ENCODE peak calls at places on chromosomes 5 and 9, in six cellular contexts. One of them, this sample, is unnamed.

GRCh38 chr9:121914017-121914595 is 179.0 kb downstream of the TTLL11 start:
- DNase-seq in lower leg skin: no peak
- DNase-seq in BJ: no peak
- DNase-seq in MM.1S: no peak
- DNase-seq in HFFc6: no peak
- DNase-seq in gastrocnemius medialis: no peak
- DNase-seq in this sample: no peak

GRCh38 chr9:68704804-68705635 is at the start of gene PIP5K1B:
- DNase-seq in HFFc6: peak
- DNase-seq in MM.1S: peak
- DNase-seq in BJ: peak
- DNase-seq in gastrocnemius medialis: peak
- DNase-seq in lower leg skin: peak
- DNase-seq in this sample: peak

GRCh38 chr5:66066826-66067225 is 77.3 kb upstream of the SREK1 start:
- DNase-seq in lower leg skin: no peak
- DNase-seq in MM.1S: no peak
- DNase-seq in gastrocnemius medialis: no peak
- DNase-seq in BJ: no peak
- DNase-seq in HFFc6: no peak
- DNase-seq in this sample: no peak

GRCh38 chr5:33509036-33509435 is 68.3 kb downstream of the TARS1 start:
- DNase-seq in MM.1S: no peak
- DNase-seq in HFFc6: peak
- DNase-seq in gastrocnemius medialis: no peak
- DNase-seq in lower leg skin: no peak
- DNase-seq in BJ: no peak
- DNase-seq in this sample: no peak

GRCh38 chr9:119500072-119500771 is 131.0 kb upstream of the BRINP1 start:
- DNase-seq in MM.1S: no peak
- DNase-seq in gastrocnemius medialis: no peak
- DNase-seq in lower leg skin: no peak
- DNase-seq in BJ: no peak
- DNase-seq in HFFc6: no peak
- DNase-seq in this sample: no peak

GRCh38 chr9:99178912-99179872 is 42.5 kb downstream of the ALG2 start:
- DNase-seq in lower leg skin: peak
- DNase-seq in MM.1S: no peak
- DNase-seq in BJ: no peak
- DNase-seq in gastrocnemius medialis: no peak
- DNase-seq in HFFc6: no peak
- DNase-seq in this sample: no peak

GRCh38 chr9:115118471-115119156 is 657 bp upstream of the TNC start:
- DNase-seq in gastrocnemius medialis: peak
- DNase-seq in BJ: peak
- DNase-seq in MM.1S: no peak
- DNase-seq in lower leg skin: peak
- DNase-seq in HFFc6: peak
- DNase-seq in this sample: peak

GRCh38 chr5:53364098-53364497 is 116.3 kb upstream of the FST start:
- DNase-seq in lower leg skin: no peak
- DNase-seq in MM.1S: no peak
- DNase-seq in HFFc6: no peak
- DNase-seq in BJ: no peak
- DNase-seq in gastrocnemius medialis: no peak
- DNase-seq in this sample: no peak

GRCh38 chr9:82763631-82764030 is 299.3 kb downstream of the RASEF start:
- DNase-seq in HFFc6: no peak
- DNase-seq in gastrocnemius medialis: no peak
- DNase-seq in MM.1S: no peak
- DNase-seq in lower leg skin: no peak
- DNase-seq in BJ: no peak
- DNase-seq in this sample: no peak

GRCh38 chr9:34976992-34977391 is 12.6 kb upstream of the DNAJB5 start:
- DNase-seq in BJ: no peak
- DNase-seq in MM.1S: no peak
- DNase-seq in gastrocnemius medialis: no peak
- DNase-seq in lower leg skin: no peak
- DNase-seq in HFFc6: no peak
- DNase-seq in this sample: no peak

GRCh38 chr5:155625315-155625714 is 611.8 kb downstream of the KIF4B start:
- DNase-seq in gastrocnemius medialis: no peak
- DNase-seq in MM.1S: no peak
- DNase-seq in BJ: no peak
- DNase-seq in lower leg skin: no peak
- DNase-seq in HFFc6: no peak
- DNase-seq in this sample: no peak

GRCh38 chr5:54717870-54718269 is 200.3 kb downstream of the SNX18 start:
- DNase-seq in BJ: no peak
- DNase-seq in lower leg skin: no peak
- DNase-seq in HFFc6: no peak
- DNase-seq in MM.1S: no peak
- DNase-seq in gastrocnemius medialis: no peak
- DNase-seq in this sample: no peak

GRCh38 chr5:40288791-40289475 is 390.8 kb upstream of the PTGER4 start:
- DNase-seq in gastrocnemius medialis: no peak
- DNase-seq in BJ: no peak
- DNase-seq in MM.1S: no peak
- DNase-seq in HFFc6: no peak
- DNase-seq in lower leg skin: no peak
- DNase-seq in this sample: no peak
- TF ChIP-seq CTCF in gastrocnemius medialis: no peak
- TF ChIP-seq CTCF in BJ: no peak
- TF ChIP-seq CTCF in MM.1S: no peak
- TF ChIP-seq CTCF in HFFc6: peak
- TF ChIP-seq CTCF in lower leg skin: no peak
- TF ChIP-seq CTCF in this sample: no peak

DNA sequence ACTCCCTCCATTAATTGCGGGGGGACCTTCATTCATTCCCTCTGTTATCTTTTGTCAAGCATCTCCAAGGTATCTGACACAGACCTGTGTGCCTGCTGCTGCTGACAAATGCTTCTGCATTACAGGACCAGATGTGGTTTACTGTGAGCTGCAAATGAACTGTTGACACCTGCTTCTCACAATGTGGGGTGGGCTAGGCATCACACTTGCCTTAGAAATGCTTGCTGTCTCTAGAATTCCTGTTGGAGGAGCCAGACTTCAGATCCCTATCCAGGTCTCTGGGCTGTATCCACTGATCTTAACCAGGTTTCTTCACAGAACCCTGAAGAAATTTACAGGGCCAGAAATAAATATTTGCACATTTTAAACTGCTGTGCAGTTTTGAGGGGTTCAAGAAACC is 255.4 kb downstream of the FAM114A2 start:
- DNase-seq in HFFc6: no peak
- DNase-seq in BJ: no peak
- DNase-seq in lower leg skin: no peak
- DNase-seq in gastrocnemius medialis: no peak
- DNase-seq in MM.1S: no peak
- DNase-seq in this sample: no peak
- TF ChIP-seq CTCF in HFFc6: no peak
- TF ChIP-seq CTCF in BJ: no peak
- TF ChIP-seq CTCF in lower leg skin: no peak
- TF ChIP-seq CTCF in gastrocnemius medialis: no peak
- TF ChIP-seq CTCF in MM.1S: no peak
- TF ChIP-seq CTCF in this sample: no peak

DNA sequence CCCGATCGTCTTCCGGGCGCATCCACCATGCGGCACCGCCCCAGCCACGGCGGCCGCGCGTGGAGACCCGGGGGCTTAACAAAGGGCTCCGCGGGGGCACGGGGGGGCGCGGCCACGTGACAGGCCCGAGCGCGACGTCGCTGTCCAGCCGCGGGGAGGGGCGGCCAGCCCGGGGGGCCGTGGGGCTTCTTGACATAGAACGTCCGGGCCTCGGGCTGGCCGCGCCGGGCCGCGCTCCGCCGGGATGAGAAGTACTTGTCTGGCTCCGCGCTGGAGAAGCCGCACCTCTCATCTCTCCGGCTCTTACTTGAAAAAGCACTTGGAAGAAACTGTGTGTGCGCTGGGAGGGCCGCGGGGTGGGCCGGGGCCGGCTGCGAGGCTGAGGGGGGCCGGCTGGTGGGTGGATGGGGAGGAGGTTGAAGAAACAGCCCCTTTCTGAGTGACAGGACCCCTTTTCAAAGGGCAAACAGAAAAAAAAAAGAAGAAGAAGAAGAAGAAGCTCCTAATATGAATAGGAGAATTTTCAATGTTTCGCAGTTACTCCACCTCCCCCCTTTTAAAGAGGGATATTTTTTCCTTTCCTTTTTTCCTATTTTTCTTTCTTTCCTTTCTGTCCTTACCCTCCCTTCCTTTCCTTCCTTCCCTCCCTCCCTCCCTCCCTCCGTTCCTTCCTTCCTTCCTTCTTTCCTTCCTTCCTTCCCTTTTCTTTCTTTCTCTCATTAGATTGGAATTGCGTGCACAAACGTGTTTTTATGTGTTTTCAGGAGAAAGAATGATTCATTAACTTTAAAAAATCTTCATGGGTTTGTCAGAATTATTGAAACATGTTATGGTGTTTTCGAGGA is 21.3 kb downstream of the NR2F1 start:
- DNase-seq in lower leg skin: no peak
- DNase-seq in gastrocnemius medialis: no peak
- DNase-seq in BJ: no peak
- DNase-seq in HFFc6: no peak
- DNase-seq in MM.1S: no peak
- DNase-seq in this sample: peak
- TF ChIP-seq CTCF in lower leg skin: no peak
- TF ChIP-seq CTCF in gastrocnemius medialis: no peak
- TF ChIP-seq CTCF in BJ: no peak
- TF ChIP-seq CTCF in HFFc6: no peak
- TF ChIP-seq CTCF in MM.1S: no peak
- TF ChIP-seq CTCF in this sample: no peak

DNA sequence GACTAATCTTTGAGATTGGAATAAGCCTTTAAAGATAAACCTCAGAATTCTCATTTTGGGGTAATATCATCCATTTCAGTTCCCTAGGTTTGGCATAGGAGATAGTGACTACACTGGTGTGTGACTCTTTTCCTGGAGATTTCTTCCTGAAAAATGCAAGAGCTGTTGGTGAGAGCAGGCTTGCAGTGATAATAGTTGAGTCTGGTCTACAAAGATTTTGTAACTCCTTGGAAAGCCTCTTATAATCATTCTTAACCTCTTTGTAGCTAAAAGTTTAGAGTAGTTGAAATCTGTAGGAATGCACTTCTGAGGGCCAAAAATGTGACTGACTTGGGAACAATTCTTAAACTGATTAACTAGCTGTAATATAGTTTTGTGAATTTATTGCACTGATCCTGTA is 23.5 kb downstream of the RANBP17 start:
- DNase-seq in HFFc6: peak
- DNase-seq in MM.1S: no peak
- DNase-seq in BJ: no peak
- DNase-seq in lower leg skin: no peak
- DNase-seq in gastrocnemius medialis: no peak
- DNase-seq in this sample: no peak
- TF ChIP-seq CTCF in HFFc6: no peak
- TF ChIP-seq CTCF in MM.1S: no peak
- TF ChIP-seq CTCF in BJ: no peak
- TF ChIP-seq CTCF in lower leg skin: no peak
- TF ChIP-seq CTCF in gastrocnemius medialis: no peak
- TF ChIP-seq CTCF in this sample: no peak

DNA sequence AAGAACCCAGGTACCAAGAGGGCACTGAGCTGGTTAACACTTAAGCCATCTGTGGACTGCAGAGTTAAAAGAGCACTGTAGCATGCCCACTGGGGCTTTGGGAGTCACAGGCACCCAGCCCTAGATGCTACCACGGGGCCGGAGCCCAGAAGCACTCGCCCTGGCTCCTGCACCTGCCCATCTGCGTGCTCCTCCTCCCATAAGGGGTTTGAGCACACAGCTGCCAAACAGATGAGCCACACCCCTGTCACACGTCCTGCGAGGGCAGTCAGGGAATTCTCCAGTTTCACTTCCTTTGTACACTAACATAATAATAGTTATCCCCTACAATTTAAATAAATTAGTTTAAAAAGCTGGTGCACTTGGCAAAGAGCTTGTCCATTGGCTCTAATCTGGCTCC is 4.5 kb upstream of the PCA3 start:
- DNase-seq in HFFc6: no peak
- DNase-seq in gastrocnemius medialis: no peak
- DNase-seq in lower leg skin: no peak
- DNase-seq in BJ: no peak
- DNase-seq in MM.1S: no peak
- DNase-seq in this sample: no peak
- TF ChIP-seq CTCF in HFFc6: no peak
- TF ChIP-seq CTCF in gastrocnemius medialis: no peak
- TF ChIP-seq CTCF in lower leg skin: no peak
- TF ChIP-seq CTCF in BJ: no peak
- TF ChIP-seq CTCF in MM.1S: no peak
- TF ChIP-seq CTCF in this sample: no peak

This sample was measured in psoas muscle.